ENCODE peak calls at places on chromosomes 2 and 18, in six cellular contexts. F, V, R, W, Z and J are unnamed samples. For H3K27me3, the result is how much of the 10 kb centered on the place peaks cover.

GRCh38 chr2:191679818-191680600 is 2.1 kb downstream of the NABP1 start:
- DNase-seq in F (no peak), V (no peak), R (no peak), W (no peak), Z (no peak), J (peak)

GRCh38 chr2:12895017-12895416 is 178.3 kb downstream of the TRIB2 start:
- DNase-seq in F (no peak), V (no peak), R (no peak), W (no peak), Z (no peak), J (no peak)

GRCh38 chr2:25420820-25421237 is 79.1 kb upstream of the DNMT3A start:
- DNase-seq in F (no peak), V (no peak), R (no peak), W (no peak), Z (no peak), J (no peak)

GRCh38 chr2:240162032-240162431 is 21.6 kb upstream of the OTOS start:
- DNase-seq in F (no peak), V (peak), R (peak), W (peak), Z (no peak), J (no peak)

GRCh38 chr2:72457801-72458516 is 310.3 kb upstream of the CYP26B1 start:
- DNase-seq in F (no peak), V (no peak), R (no peak), W (no peak), Z (no peak), J (peak)

GRCh38 chr2:156728328-156728727 is 292.1 kb downstream of the GPD2 start:
- DNase-seq in F (no peak), V (no peak), R (no peak), W (no peak), Z (no peak), J (no peak)

GRCh38 chr2:70411489-70412081 is 109.7 kb upstream of the FAM136A start:
- DNase-seq in F (no peak), V (no peak), R (no peak), W (no peak), Z (no peak), J (no peak)

GRCh38 chr2:26616032-26616863 is 24.9 kb downstream of the CIB4 start:
- DNase-seq in F (no peak), V (peak), R (peak), W (no peak), Z (no peak), J (no peak)

GRCh38 chr18:63137999-63138448 is 181.5 kb downstream of the BCL2 start:
- DNase-seq in F (peak), V (peak), R (no peak), W (no peak), Z (no peak), J (no peak)

GRCh38 chr2:73260338-73260984 is 23.8 kb downstream of the FBXO41 start:
- DNase-seq in F (no peak), V (no peak), R (peak), W (no peak), Z (peak), J (peak)

GRCh38 chr2:232485757-232486557 is 1.7 kb downstream of the ECEL1 start:
- DNase-seq in F (no peak), V (peak), R (peak), W (no peak), Z (peak), J (no peak)

GRCh38 chr2:232486558-232487384 is 863 bp downstream of the ECEL1 start:
- DNase-seq in F (no peak), V (peak), R (peak), W (no peak), Z (peak), J (no peak)

GRCh38 chr2:232488097-232488711 is 570 bp upstream of the ECEL1 start:
- DNase-seq in F (no peak), V (no peak), R (peak), W (peak), Z (peak), J (no peak)

GRCh38 chr2:232488721-232489300 is 1.2 kb upstream of the ECEL1 start:
- DNase-seq in F (no peak), V (peak), R (peak), W (peak), Z (no peak), J (no peak)

GRCh38 chr2:232487385-232488096 is at the start of gene ECEL1:
- DNase-seq in F (no peak), V (peak), R (no peak), W (peak), Z (peak), J (no peak)
- H3K27me3 ChIP-seq in F (half or more), V (half or more), R (half or more), W (under half), Z (half or more), J (under half)

GRCh38 chr2:56185582-56186046 is 1.8 kb downstream of the CCDC85A start:
- DNase-seq in F (peak), V (peak), R (peak), W (peak), Z (peak), J (no peak)
- H3K4me3 ChIP-seq in F (peak), V (peak), R (peak), W (peak), Z (peak), J (no peak)

DNA sequence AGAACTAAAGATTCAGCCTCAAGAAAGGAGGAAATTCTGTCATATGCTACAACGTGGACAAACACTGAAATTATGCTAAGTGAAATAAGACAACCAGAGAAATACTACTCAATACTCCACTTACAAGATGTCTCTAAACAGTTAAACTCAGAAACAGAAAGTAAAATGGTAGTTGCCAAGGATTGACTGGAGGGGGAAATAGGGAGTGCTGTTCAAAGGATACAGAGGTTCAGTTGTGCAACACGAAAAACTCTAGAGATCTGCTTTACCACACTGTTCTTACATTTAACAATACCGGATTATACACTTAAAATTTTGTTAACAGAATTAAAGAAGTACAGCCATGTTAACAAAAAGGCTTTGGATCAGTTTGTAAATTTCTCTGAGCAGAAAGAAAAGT is 39.8 kb upstream of the C2orf15 start:
- DNase-seq in F (no peak), V (no peak), R (no peak), W (no peak), Z (peak), J (no peak)
- H3K27me3 ChIP-seq in F (under half), V (under half), R (under half), W (under half), Z (under half), J (under half)

GRCh38 chr2:119860924-119861323 is 101.2 kb downstream of the PTPN4 start:
- DNase-seq in F (no peak), V (no peak), R (no peak), W (no peak), Z (no peak), J (no peak)
- H3K4me3 ChIP-seq in F (no peak), V (no peak), R (no peak), W (no peak), Z (no peak), J (no peak)

GRCh38 chr2:42182654-42183308 is 13.6 kb downstream of the EML4 start:
- DNase-seq in F (no peak), V (no peak), R (no peak), W (no peak), Z (no peak), J (no peak)

GRCh38 chr2:42183775-42184174 is 14.6 kb downstream of the EML4 start:
- DNase-seq in F (no peak), V (no peak), R (no peak), W (no peak), Z (no peak), J (no peak)

GRCh38 chr2:42185200-42185921 is 16.2 kb downstream of the EML4 start:
- DNase-seq in F (no peak), V (no peak), R (no peak), W (no peak), Z (no peak), J (no peak)

GRCh38 chr2:42186378-42186777 is 17.2 kb downstream of the EML4 start:
- DNase-seq in F (no peak), V (no peak), R (no peak), W (no peak), Z (no peak), J (no peak)

DNA sequence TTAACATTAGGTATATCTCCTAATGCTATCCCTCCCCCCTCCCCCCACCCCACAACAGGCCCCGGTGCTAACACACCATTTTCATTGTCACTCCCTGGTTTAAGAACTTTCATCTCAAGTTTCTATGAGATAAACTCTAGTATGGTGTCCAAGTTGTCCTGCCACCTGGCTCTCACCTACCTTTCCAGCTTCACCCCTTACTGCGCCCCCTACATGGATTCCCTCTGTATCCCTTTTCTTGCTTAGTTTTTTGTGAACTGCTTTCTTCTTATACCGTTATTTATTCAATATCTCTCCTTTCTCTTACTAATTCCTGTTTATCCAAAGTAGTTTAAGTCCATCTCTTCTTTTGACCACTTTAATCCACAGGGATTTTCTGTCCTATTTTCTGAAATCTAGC is 15.2 kb downstream of the EML4 start:
- DNase-seq in F (no peak), V (no peak), R (no peak), W (no peak), Z (peak), J (no peak)
- H3K27me3 ChIP-seq in F (under half), V (under half), R (under half), W (under half), Z (under half), J (under half)

GRCh38 chr2:11499081-11499743 is 33.3 kb upstream of the E2F6 start:
- DNase-seq in F (no peak), V (no peak), R (no peak), W (no peak), Z (no peak), J (no peak)
- H3K4me3 ChIP-seq in F (no peak), V (no peak), R (no peak), W (no peak), Z (no peak), J (no peak)

DNA sequence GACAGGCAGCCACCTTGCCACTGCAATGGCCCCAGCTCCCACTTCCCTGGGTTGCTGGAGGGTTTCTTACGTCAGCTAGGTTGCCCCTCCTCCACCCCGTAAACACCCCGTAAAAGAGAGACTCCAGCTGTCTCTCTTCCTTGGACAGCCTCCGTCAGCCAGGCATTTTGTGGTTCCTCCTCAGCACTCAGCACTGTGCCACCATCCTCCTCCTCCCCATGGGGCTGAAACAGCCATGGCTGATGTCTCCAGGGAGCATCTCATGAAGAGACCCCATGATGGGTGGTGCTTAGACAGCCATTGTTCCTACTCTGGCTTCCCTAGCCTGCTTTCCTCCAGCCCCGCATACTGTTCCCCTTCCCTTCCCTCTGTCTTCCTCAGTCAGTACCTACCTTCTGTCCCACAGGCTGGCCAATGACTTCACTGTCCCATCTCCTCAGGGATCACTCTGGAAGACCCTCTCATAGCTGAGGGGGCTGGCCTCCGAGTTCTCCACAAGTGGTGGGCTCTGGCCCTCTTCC is 143.3 kb upstream of the SIX3 start:
- DNase-seq in F (no peak), V (no peak), R (no peak), W (no peak), Z (no peak), J (no peak)
- H3K27me3 ChIP-seq in F (half or more), V (half or more), R (half or more), W (under half), Z (under half), J (under half)

GRCh38 chr18:32349728-32350395 is 120.8 kb downstream of the GAREM1 start:
- DNase-seq in F (peak), V (no peak), R (no peak), W (peak), Z (no peak), J (peak)
- H3K4me3 ChIP-seq in F (no peak), V (no peak), R (no peak), W (no peak), Z (no peak), J (no peak)